ENCODE peak calls at places on chromosomes 16 and 17, in eight cellular contexts. M is CD8-positive, alpha-beta memory T cell; Y is KBM-7; W is HuH-7.5; B is hippocampal formation; R is CMK; F is occipital lobe; O is astrocyte of the spinal cord. D is an unnamed sample.

GRCh38 chr17:17186551-17187505 is 19.3 kb downstream of the PLD6 start:
- DNase-seq in B (no peak), W (no peak), R (no peak), Y (no peak), F (no peak), M (no peak), O (peak), D (no peak)

GRCh38 chr17:19487009-19487600 is 46.5 kb upstream of the SLC47A1 start:
- DNase-seq in Y (no peak), O (no peak), F (no peak), W (no peak), M (no peak), R (no peak), B (no peak), D (no peak)

GRCh38 chr16:81808933-81809480 is 29.9 kb downstream of the PLCG2 start:
- DNase-seq in B (no peak), F (no peak), Y (no peak), W (no peak), O (no peak), M (no peak), R (no peak), D (no peak)

GRCh38 chr17:64146418-64147109 is 16.6 kb upstream of the ERN1 start:
- DNase-seq in M (peak), F (peak), O (peak), R (no peak), Y (peak), B (peak), W (peak), D (no peak)

GRCh38 chr17:35189291-35189690 is 4.9 kb downstream of the SLC35G3 start:
- DNase-seq in W (no peak), B (no peak), R (no peak), M (no peak), O (peak), F (no peak), Y (peak), D (peak)

GRCh38 chr16:57093845-57094564 is 1.6 kb downstream of the CPNE2 start:
- DNase-seq in W (no peak), O (no peak), Y (no peak), R (no peak), F (no peak), M (no peak), B (no peak), D (no peak)

GRCh38 chr16:71746442-71747046 is 22.0 kb upstream of the PHLPP2 start:
- DNase-seq in B (no peak), R (no peak), O (peak), F (no peak), Y (peak), W (peak), M (no peak), D (no peak)

GRCh38 chr17:76268015-76268749 is 3.0 kb downstream of the UBALD2 start:
- DNase-seq in B (peak), R (no peak), O (peak), F (peak), Y (peak), W (peak), M (peak), D (peak)

GRCh38 chr17:78486228-78486802 is 90.9 kb downstream of the DNAH17 start:
- DNase-seq in F (no peak), M (no peak), Y (no peak), O (no peak), R (no peak), W (no peak), B (no peak), D (no peak)

GRCh38 chr17:64216385-64217248 is 46.4 kb downstream of the TEX2 start:
- DNase-seq in M (no peak), Y (no peak), F (no peak), R (no peak), B (no peak), O (peak), W (peak), D (no peak)

GRCh38 chr17:58557981-58558380 is 43.5 kb upstream of the MTMR4 start:
- DNase-seq in O (no peak), B (no peak), Y (no peak), F (no peak), M (no peak), W (no peak), R (no peak), D (no peak)

GRCh38 chr17:3988297-3989120 is 24.3 kb upstream of the ATP2A3 start:
- DNase-seq in O (no peak), M (no peak), F (no peak), B (no peak), R (no peak), Y (no peak), W (no peak), D (no peak)

GRCh38 chr17:74922172-74922571 is 883 bp downstream of the USH1G start:
- DNase-seq in O (no peak), Y (no peak), M (no peak), R (no peak), W (no peak), B (no peak), F (no peak), D (no peak)

GRCh38 chr17:54899721-54900456 is 763 bp upstream of the TOM1L1 start:
- DNase-seq in B (no peak), R (no peak), Y (peak), O (no peak), W (no peak), F (no peak), M (no peak), D (no peak)

GRCh38 chr17:40922239-40922638 is 15.2 kb downstream of the KRT23 start:
- DNase-seq in O (peak), R (no peak), M (no peak), F (no peak), W (no peak), B (no peak), Y (peak), D (no peak)

GRCh38 chr16:4664538-4665418 is 28.6 kb upstream of the NUDT16L1 start:
- DNase-seq in O (no peak), R (peak), W (peak), M (peak), B (no peak), Y (peak), F (no peak), D (peak)

GRCh38 chr17:2755941-2756724 is 6.7 kb upstream of the CCDC92B start:
- DNase-seq in F (no peak), R (no peak), Y (peak), M (no peak), B (no peak), W (no peak), O (no peak), D (no peak)

GRCh38 chr16:78317871-78318270 is 218.4 kb downstream of the WWOX start:
- DNase-seq in M (no peak), W (no peak), Y (no peak), F (no peak), R (no peak), O (peak), B (no peak), D (no peak)

GRCh38 chr16:26133401-26133800 is 441.6 kb downstream of the HS3ST4 start:
- DNase-seq in F (no peak), M (no peak), Y (no peak), W (no peak), O (no peak), R (no peak), B (no peak), D (no peak)

GRCh38 chr17:37220609-37220953 is 155.2 kb upstream of the C17orf78 start:
- DNase-seq in B (peak), Y (peak), M (no peak), R (peak), F (peak), W (no peak), O (peak), D (no peak)

GRCh38 chr16:55703003-55704001 is 47.5 kb downstream of the SLC6A2 start:
- DNase-seq in W (no peak), Y (peak), M (no peak), F (no peak), R (no peak), B (peak), O (peak), D (no peak)

GRCh38 chr16:81189100-81189664 is 49.3 kb upstream of the BCO1 start:
- DNase-seq in M (no peak), O (no peak), R (peak), Y (no peak), B (peak), F (peak), W (no peak), D (no peak)

GRCh38 chr16:16092925-16093624 is 130.2 kb downstream of the ABCC6 start:
- DNase-seq in B (no peak), O (peak), R (no peak), W (no peak), M (no peak), Y (no peak), F (no peak), D (no peak)

GRCh38 chr17:37719866-37720265 is 25.0 kb downstream of the HNF1B start:
- DNase-seq in R (no peak), B (no peak), O (no peak), Y (no peak), F (no peak), W (no peak), M (no peak), D (no peak)

GRCh38 chr16:23131436-23131835 is 17.8 kb downstream of the USP31 start:
- DNase-seq in Y (no peak), R (no peak), W (no peak), O (no peak), M (no peak), F (no peak), B (no peak), D (no peak)

GRCh38 chr16:53031323-53031942 is 21.3 kb downstream of the CHD9NB start:
- DNase-seq in B (no peak), F (no peak), W (no peak), O (no peak), R (no peak), M (no peak), Y (no peak), D (no peak)

GRCh38 chr16:56269276-56269675 is 78.0 kb downstream of the GNAO1 start:
- DNase-seq in Y (no peak), B (no peak), W (no peak), F (no peak), O (no peak), R (no peak), M (no peak), D (no peak)

GRCh38 chr16:67667817-67668494 is 1.3 kb downstream of the C16orf86 start:
- DNase-seq in M (peak), R (peak), O (peak), F (peak), B (peak), W (peak), Y (peak), D (peak)

D was measured in HL-60.